ENCODE peak calls at places on chromosomes 11 and 22, in five cellular contexts. B, P, U, N and O are unnamed samples.

GRCh38 chr22:29269731-29270474 is 1.8 kb downstream of the EWSR1 start:
- DNase-seq in P (no peak), B (peak; percentile 31), U (peak; percentile 24), N (peak; percentile 28), O (peak; percentile 14)

GRCh38 chr11:109033627-109034340 is 368.9 kb downstream of the DDX10 start:
- DNase-seq in P (peak; percentile 53), N (peak; percentile 97), U (no peak), B (peak; percentile 96), O (peak; percentile 86)

GRCh38 chr11:11895672-11896071 is 53.9 kb downstream of the USP47 start:
- DNase-seq in B (no peak), N (peak; percentile 23), U (no peak), P (no peak), O (peak; percentile 5)

GRCh38 chr22:49240472-49240871 is 587.2 kb downstream of the BRD1 start:
- DNase-seq in B (no peak), U (no peak), P (no peak), N (no peak), O (no peak)

GRCh38 chr11:131668867-131669780 is 298.7 kb downstream of the NTM start:
- DNase-seq in U (peak; percentile 56), B (peak; percentile 26), N (peak; percentile 48), P (no peak), O (peak; percentile 35)

GRCh38 chr11:1149545-1149944 is 8.2 kb upstream of the MUC5AC start:
- DNase-seq in B (no peak), P (no peak), U (no peak), N (no peak), O (no peak)

GRCh38 chr22:26907366-26907765 is 250.0 kb downstream of the MIAT start:
- DNase-seq in B (no peak), P (no peak), U (no peak), N (no peak), O (no peak)

GRCh38 chr11:134374891-134375550 is 37.0 kb downstream of the B3GAT1 start:
- DNase-seq in B (no peak), U (no peak), P (no peak), N (no peak), O (no peak)

GRCh38 chr11:60757231-60757800 is 649 bp downstream of the MS4A15 start:
- DNase-seq in N (no peak), U (no peak), P (no peak), B (no peak), O (no peak)

GRCh38 chr22:23762866-23763578 is at the start of gene C22orf15:
- DNase-seq in P (no peak), B (peak; percentile 19), N (no peak), U (no peak), O (no peak)

GRCh38 chr11:115298613-115299012 is 205.6 kb downstream of the CADM1 start:
- DNase-seq in N (no peak), P (no peak), B (no peak), U (no peak), O (no peak)

GRCh38 chr11:2586091-2586792 is 113.6 kb downstream of the KCNQ1OT1 start:
- DNase-seq in U (no peak), B (no peak), P (no peak), N (no peak), O (no peak)

GRCh38 chr22:20905415-20906386 is 11.5 kb upstream of the CRKL start:
- DNase-seq in B (no peak), U (no peak), P (no peak), N (peak; percentile 40), O (peak; percentile 91)

GRCh38 chr22:31509041-31509440 is 12.7 kb downstream of the SFI1 start:
- DNase-seq in P (no peak), N (peak; percentile 35), B (no peak), U (no peak), O (no peak)

GRCh38 chr22:47987885-47988515 is 1225.5 kb downstream of the TBC1D22A start:
- DNase-seq in N (no peak), U (peak; percentile 19), B (no peak), P (no peak), O (no peak)

GRCh38 chr11:102367364-102367763 is 20.4 kb downstream of the BIRC2 start:
- DNase-seq in B (peak; percentile 16), U (no peak), N (peak; percentile 17), P (no peak), O (peak; percentile 9)

GRCh38 chr22:46546466-46547178 is 9.2 kb upstream of the CELSR1 start:
- DNase-seq in U (no peak), P (no peak), B (peak; percentile 42), N (peak; percentile 50), O (no peak)

GRCh38 chr22:29209624-29209929 is 3.9 kb downstream of the EMID1 start:
- DNase-seq in U (no peak), B (no peak), N (no peak), P (no peak), O (peak; percentile 45)

GRCh38 chr11:47943721-47944554 is 36.4 kb upstream of the PTPRJ start:
- DNase-seq in N (no peak), B (no peak), U (no peak), P (no peak), O (no peak)

GRCh38 chr11:126361400-126361799 is 5.9 kb downstream of the ST3GAL4 start:
- DNase-seq in P (no peak), N (no peak), U (no peak), B (no peak), O (no peak)

GRCh38 chr22:19179472-19180048 is 1.0 kb upstream of the SLC25A1 start:
- DNase-seq in P (peak; percentile 68), B (peak; percentile 89), N (peak; percentile 85), U (peak; percentile 89), O (peak; percentile 79)

GRCh38 chr11:31856248-31856647 is 45.1 kb upstream of the PAX6 start:
- DNase-seq in B (no peak), P (no peak), U (no peak), N (peak; percentile 6), O (peak; percentile 74)

GRCh38 chr22:21012446-21013407 is 2.2 kb upstream of the P2RX6 start:
- DNase-seq in B (no peak), U (no peak), P (no peak), N (no peak), O (no peak)

GRCh38 chr11:115447273-115447864 is 56.8 kb downstream of the CADM1 start:
- DNase-seq in U (no peak), P (no peak), B (no peak), N (no peak), O (no peak)

GRCh38 chr22:36913431-36914382 is at the start of gene CSF2RB:
- DNase-seq in B (no peak), P (no peak), U (peak; percentile 48), N (no peak), O (no peak)

GRCh38 chr22:49084203-49084602 is 743.5 kb downstream of the BRD1 start:
- DNase-seq in U (no peak), N (no peak), B (no peak), P (no peak), O (no peak)

DNA sequence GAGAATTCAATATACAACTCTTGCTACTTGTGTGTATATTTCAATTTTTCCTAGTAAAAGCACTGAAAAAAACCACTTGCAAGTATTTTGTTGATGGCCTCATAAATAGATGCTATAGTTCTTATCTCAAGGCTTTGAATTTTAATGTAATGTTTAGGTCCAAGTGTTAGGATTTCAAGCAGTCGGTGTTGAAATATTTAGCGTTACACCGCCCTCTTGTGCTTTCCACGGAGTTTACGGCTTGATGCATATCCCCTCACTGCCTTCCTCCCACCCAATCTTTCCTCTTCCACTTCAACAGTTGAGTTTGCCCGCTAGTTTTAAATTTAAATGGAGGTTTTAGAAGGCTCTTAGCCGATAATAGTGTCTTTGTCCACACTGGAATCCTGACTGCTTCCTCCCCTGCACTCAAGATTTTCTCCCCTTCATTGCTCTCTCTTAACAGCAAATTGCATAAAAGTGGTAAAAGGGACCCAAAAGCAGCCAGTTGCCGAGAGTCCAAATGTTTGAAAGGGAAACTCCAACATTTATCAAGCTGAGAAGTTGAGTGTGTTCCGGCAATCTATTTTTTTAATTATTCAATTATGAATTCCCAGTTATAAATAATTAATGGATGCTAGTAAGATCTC is 25.9 kb upstream of the HTATIP2 start:
- DNase-seq in P (no peak), B (peak; percentile 29), U (peak; percentile 36), N (peak; percentile 40), O (peak; percentile 39)
- TF ChIP-seq CTCF in P (peak; percentile 55), B (peak; percentile 59), U (peak; percentile 45), N (peak; percentile 55), O (peak; percentile 50)

DNA sequence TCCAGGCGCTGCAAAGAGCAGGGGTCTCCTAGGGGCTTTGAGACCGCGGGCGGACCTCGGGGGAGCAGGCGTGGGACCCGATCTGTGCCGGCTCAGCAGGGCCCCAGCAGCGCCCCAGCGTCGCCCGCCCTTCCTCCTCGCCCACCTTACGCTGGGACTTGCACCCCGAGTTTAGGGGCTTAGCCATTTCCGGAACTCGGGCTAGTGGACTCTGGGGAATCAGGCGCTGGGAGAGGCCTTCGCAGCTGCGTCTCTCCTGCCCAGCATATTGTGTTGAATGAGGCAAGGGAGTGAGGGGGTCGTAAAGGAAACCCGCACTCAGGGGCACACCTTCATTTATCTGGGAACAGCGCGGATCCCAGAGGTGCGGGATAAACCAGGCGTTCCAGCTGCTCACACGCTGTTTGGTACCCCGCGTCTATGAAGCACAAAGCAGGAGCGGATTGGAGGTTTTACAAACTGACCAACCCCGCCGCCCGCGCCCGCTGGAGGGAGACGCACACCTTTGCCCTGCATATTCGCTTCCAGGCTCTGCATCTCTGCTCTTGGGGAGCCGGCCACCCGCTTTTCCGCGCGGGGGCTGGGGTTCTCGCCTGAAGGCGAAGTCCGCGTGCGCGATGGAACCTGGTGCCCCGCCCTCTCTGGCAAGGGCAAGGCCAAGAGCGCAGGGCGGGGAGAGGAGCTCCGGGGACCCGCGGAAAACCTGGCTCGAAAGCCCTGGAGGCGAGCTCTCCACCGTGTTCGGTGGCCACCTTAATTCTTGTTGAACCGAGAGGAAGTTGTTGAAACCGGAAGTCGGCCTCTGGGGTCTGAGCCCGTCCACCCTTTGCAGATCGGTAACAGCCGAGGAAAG is 6.7 kb upstream of the ALX4 start:
- DNase-seq in B (no peak), P (no peak), N (no peak), U (no peak), O (no peak)
- H3K4me3 ChIP-seq in B (peak overlapping the region; percentile 5), P (peak overlapping the region; percentile 34), N (peak overlapping the region; percentile 2), U (no peak overlapping the region), O (no peak overlapping the region)

GRCh38 chr11:6234314-6235031 is at the start of gene FHIP1B:
- DNase-seq in P (peak; percentile 100), U (peak; percentile 100), N (peak; percentile 99), B (peak; percentile 100), O (peak; percentile 100)
- TF ChIP-seq CTCF in P (no peak), U (no peak), N (no peak), B (no peak), O (no peak)

GRCh38 chr11:57500526-57500925 is 15.0 kb downstream of the SLC43A1 start:
- DNase-seq in B (no peak), P (no peak), N (no peak), U (no peak), O (no peak)

GRCh38 chr11:57498540-57498939 is 17.0 kb downstream of the SLC43A1 start:
- DNase-seq in U (no peak), B (no peak), N (no peak), P (no peak), O (no peak)

GRCh38 chr11:57500926-57501325 is 14.6 kb downstream of the SLC43A1 start:
- DNase-seq in B (no peak), P (no peak), U (no peak), N (no peak), O (no peak)

GRCh38 chr11:57499413-57499982 is 16.0 kb downstream of the SLC43A1 start:
- DNase-seq in N (peak; percentile 86), B (peak; percentile 93), P (peak; percentile 61), U (peak; percentile 52), O (peak; percentile 85)

DNA sequence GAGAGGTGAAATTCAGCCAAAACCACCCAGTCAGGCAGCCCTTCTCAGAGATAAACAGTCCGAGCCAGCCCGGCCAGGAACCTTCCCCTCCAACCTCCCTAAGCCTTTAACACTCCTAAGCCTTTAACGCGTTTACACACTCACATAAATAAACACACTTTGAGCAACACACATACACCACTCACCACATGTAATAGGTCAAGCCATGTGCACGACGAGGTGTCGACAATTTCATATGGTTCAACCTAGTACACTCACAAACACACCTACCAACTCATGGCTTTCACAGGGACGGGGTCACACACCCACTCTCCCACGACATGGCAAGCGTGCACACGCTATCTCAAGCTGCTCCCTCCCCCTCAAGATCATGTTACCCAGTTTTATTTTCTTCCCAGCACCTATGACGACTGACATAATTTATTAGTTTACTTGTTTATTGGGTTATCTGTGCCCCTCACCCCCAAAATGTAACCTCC is 15.5 kb downstream of the SLC43A1 start:
- DNase-seq in N (no peak), P (no peak), B (no peak), U (no peak), O (no peak)
- H3K4me3 ChIP-seq in N (peak overlapping the region; percentile 39), P (peak overlapping the region; percentile 47), B (peak overlapping the region; percentile 27), U (no peak overlapping the region), O (peak overlapping the region; percentile 27)